ENCODE peak calls at places on chromosomes 3 and 15, in four cellular contexts. I is GM12878, O is HL-60, T is K562. B is an unnamed sample.

GRCh38 chr3:12194209-12194608 is 35.5 kb upstream of the TIMP4 start:
- DNase-seq in I (peak; percentile 81), O (peak; percentile 80), T (no peak), B (no peak)

GRCh38 chr3:138007898-138008297 is 2.1 kb upstream of the CLDN18 start:
- DNase-seq in O (no peak), I (no peak), T (no peak), B (no peak)

GRCh38 chr15:56236197-56236596 is 7.5 kb downstream of the RFX7 start:
- DNase-seq in O (no peak), I (no peak), T (no peak), B (no peak)

GRCh38 chr3:156151824-156152428 is 31.5 kb downstream of the KCNAB1 start:
- DNase-seq in I (no peak), O (peak; percentile 29), T (peak; percentile 51), B (no peak)

GRCh38 chr3:195098741-195099525 is 172.0 kb downstream of the XXYLT1 start:
- DNase-seq in I (no peak), T (no peak), O (no peak), B (no peak)

GRCh38 chr3:64343692-64344440 is 118.6 kb upstream of the PRICKLE2 start:
- DNase-seq in T (no peak), O (no peak), I (no peak), B (no peak)

GRCh38 chr3:169813757-169814517 is 1.2 kb upstream of the LRRC34 start:
- DNase-seq in O (peak; percentile 69), T (no peak), I (peak; percentile 83), B (peak; percentile 31)

GRCh38 chr3:188191460-188191859 is 37.5 kb downstream of the LPP start:
- DNase-seq in I (no peak), T (no peak), O (no peak), B (no peak)

GRCh38 chr3:119380697-119381096 is 82.7 kb downstream of the TMEM39A start:
- DNase-seq in I (no peak), T (no peak), O (no peak), B (no peak)
- TF ChIP-seq SPI1 in I (no peak), T (no peak), O (no peak), B (no peak)

GRCh38 chr3:178140491-178140890 is 395.7 kb upstream of the KCNMB2 start:
- DNase-seq in T (no peak), O (no peak), I (no peak), B (no peak)
- TF ChIP-seq SPI1 in T (no peak), O (no peak), I (no peak), B (no peak)

GRCh38 chr3:27713435-27713880 is 8.7 kb downstream of the EOMES start:
- DNase-seq in I (no peak), T (no peak), O (no peak), B (no peak)
- TF ChIP-seq SPI1 in I (no peak), T (no peak), O (no peak), B (no peak)

GRCh38 chr3:71219744-71220638 is 363.5 kb downstream of the FOXP1 start:
- DNase-seq in I (no peak), O (no peak), T (no peak), B (no peak)
- TF ChIP-seq SPI1 in I (peak; percentile 48), O (no peak), T (no peak), B (peak; percentile 52)

B was measured in GM12891.